ENCODE peak calls at places on chromosomes 3 and 15, in four cellular contexts. W is fibroblast of the aortic adventitia, H is non-pigmented ciliary epithelial cell, T is NCI-H1436. I is an unnamed sample.

GRCh38 chr3:48407542-48408099 is 22.3 kb downstream of the PLXNB1 start:
- DNase-seq in T (no peak), H (no peak), W (no peak), I (no peak)

GRCh38 chr3:195163719-195164572 is 107.0 kb downstream of the XXYLT1 start:
- DNase-seq in T (no peak), H (no peak), W (no peak), I (no peak)

GRCh38 chr3:184354121-184354728 is 7.2 kb downstream of the CLCN2 start:
- DNase-seq in T (peak; percentile 63), H (no peak), W (no peak), I (no peak)

GRCh38 chr3:138184994-138185393 is 2.1 kb upstream of the ARMC8 start:
- DNase-seq in W (no peak), H (no peak), T (no peak), I (no peak)

GRCh38 chr3:133376805-133377204 is 23.1 kb upstream of the BFSP2 start:
- DNase-seq in H (no peak), W (no peak), T (peak; percentile 38), I (no peak)

GRCh38 chr15:63803106-63803886 is 30.5 kb downstream of the HERC1 start:
- DNase-seq in H (no peak), W (peak; percentile 7), T (no peak), I (no peak)

GRCh38 chr15:86362556-86362955 is 282.9 kb downstream of the AGBL1 start:
- DNase-seq in H (no peak), T (no peak), W (no peak), I (no peak)

GRCh38 chr15:68794869-68795268 is 25.8 kb downstream of the ANP32A start:
- DNase-seq in T (no peak), W (no peak), H (no peak), I (no peak)

GRCh38 chr3:155283092-155284056 is 10.1 kb downstream of the STRIT1 start:
- DNase-seq in H (no peak), T (no peak), W (no peak), I (no peak)

GRCh38 chr3:119586707-119587317 is 7.5 kb downstream of the ADPRH start:
- DNase-seq in H (no peak), W (no peak), T (no peak), I (no peak)

GRCh38 chr3:124383051-124383450 is 347.2 kb upstream of the UMPS start:
- DNase-seq in H (no peak), W (no peak), T (no peak), I (no peak)

GRCh38 chr3:123193448-123194101 is 8.2 kb upstream of the SEC22A start:
- DNase-seq in T (no peak), H (no peak), W (no peak), I (no peak)

GRCh38 chr3:196533260-196533681 is 18.1 kb upstream of the SMCO1 start:
- DNase-seq in H (no peak), W (peak; percentile 12), T (no peak), I (no peak)

GRCh38 chr15:26974120-26974780 is 3.3 kb downstream of the GABRG3 start:
- DNase-seq in H (peak; percentile 18), W (peak; percentile 19), T (peak; percentile 8), I (peak; percentile 5)

GRCh38 chr3:140540262-140540661 is 137.6 kb upstream of the TRIM42 start:
- DNase-seq in W (no peak), T (no peak), H (no peak), I (no peak)

GRCh38 chr3:9602620-9603019 is 46.7 kb upstream of the MTMR14 start:
- DNase-seq in T (no peak), H (no peak), W (no peak), I (no peak)

GRCh38 chr3:41277790-41278465 is 78.6 kb downstream of the CTNNB1 start:
- DNase-seq in W (no peak), T (no peak), H (no peak), I (no peak)

GRCh38 chr3:123194552-123194951 is 7.2 kb upstream of the SEC22A start:
- DNase-seq in T (no peak), W (no peak), H (no peak), I (no peak)

GRCh38 chr15:55267401-55268053 is 22.1 kb downstream of the RAB27A start:
- DNase-seq in W (peak; percentile 17), H (no peak), T (no peak), I (no peak)

GRCh38 chr3:48747015-48747615 is 30.1 kb upstream of the IP6K2 start:
- DNase-seq in T (no peak), H (no peak), W (no peak), I (no peak)

GRCh38 chr3:130345487-130346079 is at the start of gene COL6A5:
- DNase-seq in T (no peak), W (no peak), H (no peak), I (no peak)

I was measured in skeletal muscle cell.